ENCODE peak calls at places on chromosomes 13 and 19, in five cellular contexts. K, E, T, C and F are unnamed samples.

GRCh38 chr13:30551194-30551593 is 66.5 kb upstream of the USPL1 start:
- DNase-seq in C (peak; percentile 20), K (peak; percentile 11), T (no peak), E (peak; percentile 43), F (no peak)

GRCh38 chr19:56125806-56126590 is 4.9 kb upstream of the ZNF787 start:
- DNase-seq in T (no peak), E (no peak), C (no peak), K (no peak), F (no peak)

GRCh38 chr13:87622921-87623320 is 48.2 kb upstream of the SLITRK5 start:
- DNase-seq in E (no peak), K (no peak), T (no peak), C (no peak), F (no peak)

GRCh38 chr19:36100476-36100875 is 10.5 kb upstream of the OVOL3 start:
- DNase-seq in K (no peak), E (no peak), T (no peak), C (no peak), F (no peak)

GRCh38 chr13:30872195-30872594 is 33.9 kb upstream of the MEDAG start:
- DNase-seq in K (no peak), T (no peak), C (no peak), E (no peak), F (no peak)

GRCh38 chr13:112248406-112248760 is 127.8 kb upstream of the SPACA7 start:
- DNase-seq in C (no peak), K (no peak), E (no peak), T (no peak), F (no peak)

GRCh38 chr19:32874605-32875004 is 5.0 kb upstream of the SLC7A9 start:
- DNase-seq in T (no peak), C (no peak), K (no peak), E (no peak), F (no peak)

GRCh38 chr13:60261432-60262351 is 98.0 kb upstream of the DIAPH3 start:
- DNase-seq in C (no peak), T (no peak), K (no peak), E (no peak), F (no peak)

GRCh38 chr13:41015920-41016319 is 3.2 kb downstream of the ELF1 start:
- DNase-seq in C (no peak), T (no peak), K (no peak), E (no peak), F (no peak)

GRCh38 chr19:32397736-32398135 is 7.8 kb upstream of the DPY19L3 start:
- DNase-seq in E (peak; percentile 88), T (no peak), K (peak; percentile 88), C (no peak), F (no peak)

GRCh38 chr13:113855012-113855921 is 8.6 kb downstream of the GAS6 start:
- DNase-seq in C (no peak), E (no peak), K (no peak), T (peak; percentile 24), F (no peak)

GRCh38 chr13:36131931-36132297 is 732 bp upstream of the DCLK1 start:
- DNase-seq in E (no peak), C (no peak), K (no peak), T (no peak), F (peak; percentile 70)

GRCh38 chr19:3041302-3041701 is 12.2 kb upstream of the TLE2 start:
- DNase-seq in T (no peak), E (no peak), C (no peak), K (no peak), F (no peak)

GRCh38 chr19:16470911-16471811 is 609 bp downstream of the EPS15L1 start:
- DNase-seq in T (no peak), K (no peak), E (peak; percentile 55), C (peak; percentile 57), F (no peak)

GRCh38 chr13:42247883-42248282 is 24.1 kb upstream of the AKAP11 start:
- DNase-seq in E (peak; percentile 39), K (no peak), C (no peak), T (no peak), F (no peak)

GRCh38 chr19:47363758-47364529 is 14.8 kb downstream of the DHX34 start:
- DNase-seq in T (no peak), K (peak; percentile 55), E (peak; percentile 65), C (no peak), F (no peak)

DNA sequence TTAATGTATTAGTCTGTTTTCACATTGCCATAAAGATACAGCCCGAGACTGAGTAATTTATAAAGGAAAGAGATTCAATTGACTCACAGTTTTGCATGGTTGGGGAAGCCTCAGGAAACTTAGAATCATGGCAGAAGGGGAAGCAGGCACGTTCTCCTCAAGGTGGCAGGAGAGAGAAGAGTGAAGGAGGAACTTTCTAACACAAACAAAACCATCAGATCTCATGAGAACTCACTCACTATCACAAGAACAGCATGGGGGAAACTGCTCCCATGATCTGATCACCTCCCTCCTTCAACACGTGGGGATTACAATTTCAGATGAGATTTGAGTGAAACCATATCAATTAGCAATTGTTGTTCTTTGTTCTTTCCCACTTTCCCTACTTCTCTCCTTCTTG is 689.0 kb upstream of the SLITRK1 start:
- DNase-seq in T (no peak), K (no peak), C (no peak), E (peak; percentile 0), F (no peak)
- TF ChIP-seq CTCF in T (no peak), K (no peak), C (no peak), E (no peak), F (no peak)

DNA sequence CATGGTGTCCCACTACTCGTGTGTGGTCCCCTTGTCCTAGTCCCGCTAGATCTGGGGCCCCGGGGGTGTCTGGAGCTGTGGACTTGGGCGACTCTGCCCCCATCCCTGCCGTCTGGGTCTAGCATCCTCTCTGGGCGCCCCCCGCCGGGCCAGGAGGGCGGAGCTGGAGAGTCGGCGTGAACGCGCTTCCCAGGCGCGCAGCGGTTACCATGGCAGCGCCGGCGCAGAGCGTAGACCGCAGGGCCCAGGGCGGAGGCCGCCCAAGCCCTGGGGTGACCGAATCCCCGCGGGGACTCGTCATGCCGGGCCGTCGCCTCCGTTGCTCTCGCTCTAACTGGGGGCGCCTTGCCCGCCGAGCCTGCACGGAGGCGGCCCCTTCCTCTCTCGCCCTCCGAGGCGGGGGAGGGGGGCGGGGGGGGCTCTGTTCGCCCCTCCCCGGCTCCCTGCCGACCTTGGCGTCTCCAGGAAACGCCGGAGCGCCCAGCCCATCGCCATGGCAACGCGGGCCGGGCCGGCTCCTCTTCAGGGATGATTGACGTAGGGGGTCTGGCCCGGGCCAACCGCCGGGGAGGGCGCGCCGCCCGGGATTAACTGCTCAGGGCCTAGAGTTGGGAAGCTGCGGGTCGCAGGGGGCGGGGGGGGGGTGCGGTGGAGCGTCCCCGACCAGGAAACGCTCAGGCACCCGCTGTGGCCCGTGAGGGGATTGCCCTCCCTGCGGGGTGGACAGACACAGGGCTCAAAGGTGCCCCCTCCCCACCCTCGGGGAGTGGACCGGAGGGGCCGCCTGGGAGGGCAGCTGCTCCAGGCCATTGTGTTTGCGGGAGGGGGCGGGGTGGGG is 8.9 kb downstream of the ISYNA1 start:
- DNase-seq in K (peak; percentile 82), C (no peak), E (peak; percentile 72), T (peak; percentile 70), F (peak; percentile 71)
- TF ChIP-seq CTCF in K (no peak), C (no peak), E (no peak), T (no peak), F (no peak)

GRCh38 chr19:40525234-40526051 is 51.2 kb upstream of the SHKBP1 start:
- DNase-seq in K (no peak), E (no peak), T (no peak), C (no peak), F (no peak)

GRCh38 chr19:40530091-40530901 is 46.4 kb upstream of the SHKBP1 start:
- DNase-seq in C (no peak), T (no peak), K (no peak), E (no peak), F (peak; percentile 28)

GRCh38 chr19:40528533-40529092 is 48.1 kb upstream of the SHKBP1 start:
- DNase-seq in T (no peak), C (no peak), K (no peak), E (no peak), F (no peak)

GRCh38 chr19:40528078-40528477 is 48.6 kb upstream of the SHKBP1 start:
- DNase-seq in E (no peak), C (no peak), K (no peak), T (no peak), F (peak; percentile 38)

DNA sequence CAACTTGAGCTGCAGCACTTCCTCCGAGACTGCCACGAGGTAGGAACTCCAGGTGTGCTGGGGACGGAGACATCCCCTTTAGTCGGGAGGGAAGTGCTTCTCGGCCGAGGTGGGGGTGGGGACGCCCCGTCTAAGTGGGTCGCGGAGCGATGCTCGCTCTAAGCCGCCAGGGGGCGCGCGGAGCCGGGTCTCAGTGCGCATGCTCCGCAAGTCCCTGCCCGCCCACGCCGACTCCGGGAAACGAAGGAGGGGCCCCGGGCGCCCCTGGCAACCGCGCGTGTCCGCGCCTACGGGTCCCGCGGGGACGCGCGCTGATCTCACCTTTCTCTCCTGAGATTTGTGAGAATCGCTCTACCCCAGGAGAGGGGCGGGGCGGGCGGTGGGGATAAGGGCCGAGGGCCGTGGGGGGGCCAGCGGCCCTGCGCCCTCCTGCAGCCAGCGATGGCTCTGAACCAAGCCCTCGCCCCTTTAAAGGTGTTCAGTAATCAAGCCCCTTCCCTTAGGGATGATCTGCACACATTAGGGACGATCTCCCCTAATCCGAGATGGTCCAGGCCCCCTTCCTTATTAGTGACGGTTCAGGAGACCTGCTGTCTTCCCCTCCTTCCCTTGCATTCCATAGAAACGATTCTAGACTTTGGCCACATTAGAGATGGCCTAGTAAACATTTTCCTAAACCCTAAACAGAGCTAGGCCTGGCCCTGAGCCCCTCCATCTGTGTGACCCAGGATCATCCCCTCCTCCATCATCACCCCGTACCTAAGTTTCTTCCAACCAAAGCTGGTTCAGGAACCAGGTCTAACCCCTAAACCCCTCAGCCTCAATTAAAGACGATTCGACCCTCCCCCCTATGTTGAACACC is 47.3 kb upstream of the SHKBP1 start:
- DNase-seq in C (peak; percentile 96), T (peak; percentile 91), E (peak; percentile 61), K (peak; percentile 62), F (peak; percentile 86)
- TF ChIP-seq CTCF in C (peak; percentile 91), T (peak; percentile 95), E (peak; percentile 95), K (peak; percentile 88), F (peak; percentile 73)

DNA sequence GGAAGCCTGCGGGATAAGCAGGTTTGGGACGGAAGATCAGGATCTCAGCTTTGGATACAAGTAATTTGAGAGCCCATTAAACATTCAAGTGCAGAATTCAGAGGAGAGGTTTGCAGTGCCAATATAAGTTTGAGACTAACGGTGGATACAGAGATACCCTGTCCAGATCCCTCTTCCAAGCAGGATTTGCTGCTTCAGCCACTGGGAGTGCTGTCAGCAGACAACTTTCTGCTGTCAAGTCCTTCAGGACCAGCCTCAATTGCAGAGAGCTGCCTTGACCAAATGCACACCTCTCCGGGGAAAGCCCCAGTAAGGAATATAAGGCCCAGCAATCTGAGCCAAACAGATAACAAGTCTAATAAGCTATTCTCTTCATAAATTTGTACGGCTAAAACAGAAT is 46.1 kb upstream of the ZNF780A start:
- DNase-seq in C (no peak), E (no peak), T (no peak), K (no peak), F (no peak)
- TF ChIP-seq CTCF in C (no peak), E (no peak), T (no peak), K (no peak), F (no peak)

GRCh38 chr19:51473009-51473707 is 5.2 kb upstream of the CEACAM18 start:
- DNase-seq in T (peak; percentile 86), K (peak; percentile 40), E (peak; percentile 59), C (peak; percentile 63), F (peak; percentile 62)
- TF ChIP-seq CTCF in T (peak; percentile 75), K (peak; percentile 74), E (peak; percentile 69), C (peak; percentile 90), F (peak; percentile 80)

GRCh38 chr13:27665333-27665732 is 43.6 kb downstream of the POLR1D start:
- DNase-seq in E (peak; percentile 20), C (peak; percentile 8), K (no peak), T (no peak), F (no peak)
- TF ChIP-seq CTCF in E (no peak), C (no peak), K (no peak), T (no peak), F (no peak)